ENCODE peak calls at places on chromosomes 12 and 14, in four cellular contexts. T, C, P and G are unnamed samples.

GRCh38 chr12:99055294-99055693 is 410.2 kb downstream of the APAF1 start:
- DNase-seq in T (no peak), C (no peak), P (no peak), G (no peak)

GRCh38 chr12:93812616-93813015 is 135.4 kb downstream of the CRADD start:
- DNase-seq in C (no peak), T (no peak), P (no peak), G (no peak)

GRCh38 chr12:24630446-24630845 is 318.5 kb downstream of the BCAT1 start:
- DNase-seq in C (no peak), P (no peak), T (no peak), G (no peak)

GRCh38 chr12:121765573-121765972 is 27.9 kb downstream of the RHOF start:
- DNase-seq in C (no peak), T (no peak), P (no peak), G (no peak)

GRCh38 chr12:49518914-49519573 is 19.8 kb upstream of the KCNH3 start:
- DNase-seq in P (no peak), C (no peak), T (no peak), G (no peak)

GRCh38 chr12:34016361-34016760 is 5.9 kb upstream of the ALG10 start:
- DNase-seq in T (no peak), C (no peak), P (no peak), G (no peak)

GRCh38 chr14:23379331-23380196 is 2.7 kb downstream of the CMTM5 start:
- DNase-seq in T (peak; percentile 71), C (peak; percentile 62), P (peak; percentile 55), G (no peak)

GRCh38 chr12:10634427-10634826 is 21.0 kb upstream of the MAGOHB start:
- DNase-seq in T (no peak), P (no peak), C (no peak), G (no peak)

GRCh38 chr14:76884853-76885276 is 58.7 kb downstream of the LRRC74A start:
- DNase-seq in T (peak; percentile 39), P (peak; percentile 69), C (no peak), G (no peak)

GRCh38 chr12:117832459-117833457 is 136.0 kb downstream of the KSR2 start:
- DNase-seq in C (no peak), P (no peak), T (no peak), G (no peak)

GRCh38 chr12:39919790-39920189 is 186.1 kb downstream of the SLC2A13 start:
- DNase-seq in T (no peak), C (no peak), P (no peak), G (no peak)

GRCh38 chr14:65104791-65105190 is 2.5 kb upstream of the MAX start:
- DNase-seq in C (no peak), T (no peak), P (no peak), G (no peak)

GRCh38 chr12:57816855-57817151 is 1.7 kb downstream of the AVIL start:
- DNase-seq in P (peak; percentile 63), C (no peak), T (peak; percentile 68), G (peak; percentile 63)

GRCh38 chr14:92108345-92109254 is 2.2 kb upstream of the ATXN3 start:
- DNase-seq in T (no peak), P (no peak), C (no peak), G (no peak)

GRCh38 chr12:69916541-69917270 is 91.7 kb downstream of the MYRFL start:
- DNase-seq in T (peak; percentile 64), C (no peak), P (no peak), G (no peak)

GRCh38 chr12:92550661-92551060 is 152.1 kb upstream of the PLEKHG7 start:
- DNase-seq in C (no peak), P (no peak), T (no peak), G (no peak)

DNA sequence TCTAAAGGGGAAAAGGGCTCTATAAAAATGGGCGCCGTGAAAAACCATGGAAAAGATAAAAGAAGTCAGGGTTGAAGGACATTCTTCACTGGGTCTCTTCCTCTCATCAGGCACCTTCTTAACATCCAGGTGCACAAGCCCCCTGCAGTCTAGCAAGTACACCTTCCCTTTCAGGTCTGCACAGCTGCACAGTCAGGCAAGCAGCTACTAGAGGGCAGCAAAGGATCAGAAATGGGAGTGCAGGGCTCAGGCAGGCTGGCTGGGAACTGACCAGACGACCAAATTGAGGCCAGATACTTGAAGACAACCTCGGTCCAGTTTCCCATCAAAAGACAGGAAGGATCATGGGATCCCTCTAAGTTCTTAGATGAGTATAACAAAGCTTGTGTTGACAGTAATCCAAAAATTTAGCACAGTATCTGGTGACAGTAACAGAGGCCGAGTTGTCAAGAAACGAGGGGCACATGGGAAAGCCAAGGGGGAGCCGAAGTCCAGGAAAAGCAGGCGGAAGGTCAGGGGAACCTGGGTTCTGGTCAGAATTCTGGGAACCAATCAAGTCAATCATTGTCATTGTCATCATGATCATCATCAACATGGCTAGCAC is 10.1 kb upstream of the GRIP1 start:
- DNase-seq in T (peak; percentile 51), P (peak; percentile 14), C (no peak), G (no peak)
- TF ChIP-seq CTCF in T (no peak), P (peak; percentile 37), C (peak; percentile 40), G (no peak)

GRCh38 chr14:68784995-68785816 is 7.7 kb downstream of the ZFP36L1 start:
- DNase-seq in C (peak; percentile 23), P (no peak), T (no peak), G (no peak)

GRCh38 chr14:68782091-68782981 is 10.5 kb downstream of the ZFP36L1 start:
- DNase-seq in P (no peak), T (peak; percentile 17), C (peak; percentile 15), G (no peak)

GRCh38 chr14:68784298-68784910 is 8.5 kb downstream of the ZFP36L1 start:
- DNase-seq in C (peak; percentile 20), T (peak; percentile 58), P (no peak), G (no peak)

GRCh38 chr14:68781161-68782021 is 11.5 kb downstream of the ZFP36L1 start:
- DNase-seq in T (peak; percentile 21), P (no peak), C (peak; percentile 17), G (no peak)

GRCh38 chr14:68783408-68784297 is 9.2 kb downstream of the ZFP36L1 start:
- DNase-seq in T (peak; percentile 20), P (no peak), C (peak; percentile 13), G (no peak)
- TF ChIP-seq POLR2A in T (no peak), P (no peak), C (no peak), G (no peak)

DNA sequence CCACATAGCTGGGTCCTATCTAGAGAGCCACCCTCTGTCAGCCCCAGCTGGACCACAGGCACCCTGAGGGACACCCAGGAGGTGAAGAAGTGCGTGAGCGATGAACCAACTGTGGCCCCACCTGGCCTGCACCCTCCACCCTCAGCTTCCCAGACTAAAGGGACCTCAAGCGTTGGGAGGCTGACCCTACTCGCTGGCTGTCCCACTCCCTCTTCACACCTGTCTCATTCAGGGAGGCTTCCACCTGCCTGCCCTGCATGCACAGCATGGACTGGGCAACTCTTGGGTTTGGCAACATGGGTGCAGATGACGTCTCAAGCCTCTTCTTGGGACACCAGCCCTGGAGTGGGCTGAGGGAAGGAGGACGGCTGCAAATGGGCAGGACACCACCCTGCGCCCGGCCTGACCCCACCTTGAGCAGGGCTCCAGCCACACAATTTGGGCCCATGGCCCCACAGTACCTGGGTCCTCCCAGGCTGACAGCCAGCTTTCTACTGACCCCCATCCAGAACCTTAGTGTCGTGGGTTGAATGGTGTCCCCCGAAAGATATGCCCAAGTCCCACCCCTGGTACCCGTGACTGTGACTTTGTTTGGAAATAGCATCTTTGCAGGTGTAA is 2.1 kb downstream of the TMEM179 start:
- DNase-seq in C (no peak), P (no peak), T (no peak), G (no peak)
- H3K27me3 ChIP-seq in C (peaks cover 73% of the 10 kb centered on the region), P (peaks cover 8% of the 10 kb centered on the region), T (peaks cover 18% of the 10 kb centered on the region), G (peaks cover 58% of the 10 kb centered on the region)

DNA sequence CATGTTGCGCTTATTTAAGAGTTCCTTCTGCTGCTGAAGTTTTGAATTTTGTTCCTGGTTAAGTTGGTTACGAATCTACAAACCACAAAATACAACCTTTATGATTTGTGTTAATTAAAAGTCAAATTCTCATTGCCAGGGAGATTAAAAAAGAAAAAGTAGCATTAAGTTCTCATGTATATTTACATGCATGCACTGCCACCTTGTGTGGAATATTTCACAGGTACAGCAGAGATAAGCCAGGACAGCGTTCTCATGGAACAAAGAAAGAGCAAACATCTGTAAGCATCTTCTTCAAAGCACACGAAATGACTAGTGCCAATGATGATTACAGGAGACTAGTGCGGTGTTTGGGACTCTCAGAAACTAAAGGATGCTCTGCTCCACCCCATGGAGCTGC is 34.2 kb downstream of the ZFYVE21 start:
- DNase-seq in P (no peak), C (no peak), T (no peak), G (no peak)
- TF ChIP-seq CTCF in P (no peak), C (no peak), T (no peak), G (no peak)

DNA sequence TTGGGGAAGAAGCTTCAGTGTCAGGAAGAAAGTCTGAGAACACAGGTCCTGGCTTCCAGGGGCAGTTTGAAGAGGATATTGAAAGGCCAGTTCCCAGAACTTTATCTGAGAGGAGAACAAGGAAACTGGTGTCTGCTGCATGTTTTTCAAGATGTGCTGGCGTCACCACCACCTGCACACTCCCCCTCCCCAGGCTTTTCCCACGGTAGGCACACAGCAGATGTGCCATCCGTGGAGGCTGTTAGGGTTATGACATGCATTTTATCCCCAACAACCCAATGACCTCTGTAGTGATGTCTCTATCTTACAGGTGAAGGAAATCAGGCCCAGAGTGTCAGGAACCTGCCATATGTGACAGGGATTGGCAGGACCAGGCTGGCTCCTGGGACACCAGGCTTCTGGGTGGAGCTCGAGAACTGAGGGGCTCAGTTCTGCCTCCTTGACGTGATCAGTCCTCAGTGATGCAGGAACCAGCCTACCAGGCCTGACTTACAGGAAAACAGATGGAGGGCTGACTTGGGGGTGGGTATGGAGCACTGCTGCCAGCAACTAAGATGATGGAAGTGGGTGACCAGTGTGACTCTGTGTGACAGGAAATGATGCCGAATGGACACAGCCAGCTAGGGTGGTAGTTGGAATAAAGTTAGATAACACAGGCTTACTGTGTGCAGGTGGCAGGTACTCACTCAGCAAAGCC is 16.8 kb downstream of the SLC25A47 start:
- DNase-seq in T (peak; percentile 19), P (peak; percentile 3), C (no peak), G (no peak)
- TF ChIP-seq POLR2A in T (no peak), P (no peak), C (no peak), G (no peak)

DNA sequence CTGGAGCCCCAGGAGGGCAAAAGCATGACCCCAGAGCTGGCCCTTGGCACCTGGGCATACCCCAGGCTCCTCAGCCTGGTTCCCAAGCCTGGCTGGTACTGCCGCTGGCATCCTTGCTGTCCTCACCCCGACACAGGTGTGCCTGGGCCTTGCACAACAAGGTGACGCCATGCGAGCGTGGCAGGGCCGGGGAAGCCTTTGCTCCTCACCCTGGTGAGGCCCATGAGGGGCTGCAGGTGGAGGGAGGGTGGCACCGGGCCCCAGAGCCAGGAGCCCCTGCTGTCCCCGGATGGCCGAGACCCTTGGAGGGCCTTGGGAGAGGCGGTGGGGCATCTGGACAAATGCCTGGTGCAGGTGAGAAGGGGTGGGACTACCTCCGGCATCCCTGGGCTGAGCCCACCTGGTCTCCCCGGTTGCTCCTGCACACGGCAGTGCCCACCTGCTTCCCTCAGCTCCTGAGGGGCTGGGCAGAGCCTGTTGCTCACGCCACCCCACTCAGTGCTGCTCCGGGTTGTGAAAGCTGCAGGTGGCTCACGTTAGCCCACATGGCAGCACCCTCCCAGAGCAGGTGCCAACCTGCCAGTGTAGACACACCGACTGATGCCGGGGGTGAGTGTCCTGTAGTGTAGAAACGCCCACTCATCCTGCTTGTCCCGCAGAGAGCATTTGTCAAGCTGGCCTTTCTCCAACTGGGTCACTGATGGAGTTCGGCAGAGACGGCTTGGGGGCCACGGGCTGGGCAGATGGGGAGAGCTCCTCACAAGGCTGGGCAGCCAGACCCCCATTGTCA is 24.6 kb upstream of the KIF26A start:
- DNase-seq in P (no peak), C (no peak), T (no peak), G (no peak)
- H3K27me3 ChIP-seq in P (peaks cover 24% of the 10 kb centered on the region), C (peaks cover 77% of the 10 kb centered on the region), T (peaks cover 15% of the 10 kb centered on the region), G (peaks cover 38% of the 10 kb centered on the region)